ENCODE peak calls at places on chromosomes 5 and 9, in five cellular contexts. C is stimulated activated naive B cell treated with anti-CD40 and anti-IgM and Interleukin-4, amounts not matched to agents 10 μg/mL and 1 μg/mL and 100 μg/mL, for 72 hours; X is stimulated activated CD4-positive, alpha-beta T cell treated with anti-CD3 and anti-CD28 coated beads, TNF-alpha, amount 100 ng/mL, for 4 hours; W is amniotic stem cell; R is COR-L47. H is an unnamed sample.

GRCh38 chr9:75167281-75167680 is 79.0 kb downstream of the OSTF1 start:
- DNase-seq in C (no peak), X (no peak), W (no peak), R (no peak), H (no peak)

GRCh38 chr5:142012792-142013388 is at the start of gene GNPDA1:
- DNase-seq in R (peak), X (peak), C (peak), W (peak), H (peak)

GRCh38 chr5:89213584-89213983 is 330.6 kb upstream of the MEF2C start:
- DNase-seq in W (no peak), X (no peak), R (no peak), C (no peak), H (peak)

GRCh38 chr5:169142264-169142970 is 158.5 kb downstream of the SLIT3 start:
- DNase-seq in X (no peak), W (no peak), C (no peak), R (no peak), H (peak)

GRCh38 chr9:82682431-82682830 is 380.5 kb downstream of the RASEF start:
- DNase-seq in C (no peak), R (no peak), W (no peak), X (no peak), H (no peak)

GRCh38 chr9:95024097-95024671 is 293.3 kb downstream of the FANCC start:
- DNase-seq in R (no peak), X (no peak), C (no peak), W (no peak), H (peak)

GRCh38 chr5:159486836-159487235 is 156.5 kb upstream of the IL12B start:
- DNase-seq in W (no peak), X (no peak), C (no peak), R (no peak), H (no peak)

GRCh38 chr5:108260105-108260857 is 121.6 kb downstream of the FBXL17 start:
- DNase-seq in X (peak), R (peak), C (peak), W (peak), H (peak)

GRCh38 chr9:36292641-36293040 is 34.4 kb upstream of the GNE start:
- DNase-seq in W (no peak), X (no peak), C (no peak), R (no peak), H (no peak)

GRCh38 chr9:20732118-20732517 is 48.1 kb downstream of the FOCAD start:
- DNase-seq in W (no peak), C (no peak), X (no peak), R (no peak), H (no peak)

GRCh38 chr9:126591083-126591482 is 22.6 kb upstream of the LMX1B start:
- DNase-seq in W (no peak), C (no peak), X (no peak), R (no peak), H (no peak)

GRCh38 chr5:58983496-58983895 is 400.6 kb downstream of the RAB3C start:
- DNase-seq in X (no peak), R (no peak), C (no peak), W (no peak), H (no peak)

GRCh38 chr5:158837908-158838307 is 261.8 kb downstream of the EBF1 start:
- DNase-seq in W (no peak), C (no peak), R (no peak), X (no peak), H (no peak)

GRCh38 chr9:133948138-133948537 is 44.0 kb downstream of the VAV2 start:
- DNase-seq in W (no peak), C (no peak), X (no peak), R (no peak), H (no peak)

GRCh38 chr9:83537331-83538171 is 650 bp downstream of the FRMD3 start:
- DNase-seq in W (no peak), C (no peak), X (no peak), R (no peak), H (no peak)